ENCODE peak calls at places on chromosomes 2 and 18, in ten cellular contexts. B is breast epithelium, P is fibroblast of the aortic adventitia, H is neural progenitor cell, I is tibial nerve, D is lower lobe of right lung, E is RWPE1, Z is endothelial cell of umbilical vein, W is neural crest cell, S is upper lobe of left lung. Q is an unnamed sample.

GRCh38 chr2:45614330-45614729 is 3.3 kb upstream of the SRBD1 start:
- DNase-seq in B (peak), P (peak), H (no peak), I (no peak), D (no peak), E (no peak), Z (no peak), W (no peak), S (no peak), Q (no peak)

GRCh38 chr18:36191286-36191685 is 4.0 kb downstream of the MOCOS start:
- DNase-seq in B (no peak), P (no peak), H (no peak), I (no peak), D (no peak), E (no peak), Z (no peak), W (no peak), S (no peak), Q (no peak)

GRCh38 chr2:108588070-108588668 is 53.9 kb downstream of the LIMS1 start:
- DNase-seq in B (no peak), P (peak), H (no peak), I (no peak), D (no peak), E (no peak), Z (peak), W (no peak), S (no peak), Q (no peak)

GRCh38 chr2:119169717-119170116 is 11.2 kb upstream of the C1QL2 start:
- DNase-seq in B (no peak), P (no peak), H (no peak), I (no peak), D (no peak), E (no peak), Z (no peak), W (no peak), S (no peak), Q (no peak)

GRCh38 chr2:197024206-197024605 is 97.7 kb upstream of the PGAP1 start:
- DNase-seq in B (no peak), P (no peak), H (no peak), I (no peak), D (no peak), E (no peak), Z (no peak), W (no peak), S (no peak), Q (no peak)

GRCh38 chr2:70789304-70790078 is 952 bp downstream of the FIGLA start:
- DNase-seq in B (peak), P (peak), H (peak), I (peak), D (peak), E (peak), Z (peak), W (peak), S (no peak), Q (peak)

GRCh38 chr2:18934886-18935285 is 345.5 kb upstream of the NT5C1B start:
- DNase-seq in B (no peak), P (no peak), H (no peak), I (no peak), D (no peak), E (no peak), Z (no peak), W (no peak), S (no peak), Q (no peak)

GRCh38 chr18:5103286-5103685 is 93.8 kb downstream of the AKAIN1 start:
- DNase-seq in B (no peak), P (no peak), H (peak), I (no peak), D (no peak), E (no peak), Z (no peak), W (no peak), S (no peak), Q (no peak)

GRCh38 chr18:66328280-66328947 is 275.5 kb downstream of the CDH19 start:
- DNase-seq in B (no peak), P (no peak), H (no peak), I (no peak), D (no peak), E (no peak), Z (no peak), W (no peak), S (no peak), Q (no peak)

GRCh38 chr2:161138429-161138828 is 21.8 kb upstream of the TANK start:
- DNase-seq in B (no peak), P (no peak), H (no peak), I (no peak), D (no peak), E (no peak), Z (peak), W (no peak), S (no peak), Q (no peak)

GRCh38 chr2:231946241-231946814 is 15.2 kb upstream of the DIS3L2 start:
- DNase-seq in B (no peak), P (no peak), H (no peak), I (no peak), D (no peak), E (no peak), Z (no peak), W (no peak), S (no peak), Q (no peak)

GRCh38 chr18:58042826-58043362 is 1.1 kb upstream of the NEDD4L start:
- DNase-seq in B (no peak), P (peak), H (peak), I (no peak), D (no peak), E (no peak), Z (no peak), W (no peak), S (no peak), Q (no peak)

GRCh38 chr18:23812566-23813440 is 123.5 kb downstream of the LAMA3 start:
- DNase-seq in B (no peak), P (peak), H (no peak), I (no peak), D (no peak), E (peak), Z (peak), W (no peak), S (no peak), Q (no peak)

GRCh38 chr18:36459786-36460185 is 162.3 kb downstream of the FHOD3 start:
- DNase-seq in B (no peak), P (no peak), H (no peak), I (no peak), D (no peak), E (no peak), Z (no peak), W (no peak), S (no peak), Q (no peak)

GRCh38 chr2:19971691-19972090 is 18.2 kb downstream of the WDR35 start:
- DNase-seq in B (no peak), P (no peak), H (no peak), I (no peak), D (no peak), E (no peak), Z (peak), W (no peak), S (no peak), Q (no peak)

GRCh38 chr2:177604291-177605065 is 211.9 kb downstream of the AGPS start:
- DNase-seq in B (no peak), P (peak), H (peak), I (no peak), D (no peak), E (peak), Z (peak), W (peak), S (no peak), Q (peak)

GRCh38 chr2:240589381-240589780 is 2.8 kb downstream of the CAPN10 start:
- DNase-seq in B (no peak), P (no peak), H (no peak), I (no peak), D (peak), E (no peak), Z (no peak), W (no peak), S (peak), Q (no peak)

GRCh38 chr2:231713738-231714638 is 5.7 kb downstream of the PTMA start:
- DNase-seq in B (peak), P (peak), H (peak), I (peak), D (peak), E (peak), Z (peak), W (peak), S (peak), Q (peak)

GRCh38 chr2:43210467-43211303 is 15.7 kb downstream of the ZFP36L2 start:
- DNase-seq in B (no peak), P (peak), H (no peak), I (peak), D (peak), E (no peak), Z (no peak), W (no peak), S (peak), Q (no peak)

GRCh38 chr18:70250781-70251180 is 38.1 kb upstream of the SOCS6 start:
- DNase-seq in B (no peak), P (no peak), H (no peak), I (no peak), D (no peak), E (no peak), Z (no peak), W (no peak), S (peak), Q (no peak)

GRCh38 chr2:191539068-191539467 is 138.9 kb upstream of the NABP1 start:
- DNase-seq in B (no peak), P (peak), H (peak), I (no peak), D (no peak), E (peak), Z (peak), W (peak), S (no peak), Q (peak)

GRCh38 chr18:11752116-11752911 is 63.2 kb downstream of the GNAL start:
- DNase-seq in B (no peak), P (peak), H (peak), I (no peak), D (no peak), E (peak), Z (no peak), W (peak), S (peak), Q (no peak)

GRCh38 chr2:152588911-152589310 is 128.3 kb downstream of the PRPF40A start:
- DNase-seq in B (no peak), P (no peak), H (no peak), I (no peak), D (no peak), E (no peak), Z (no peak), W (no peak), S (no peak), Q (no peak)

GRCh38 chr2:54528311-54528945 is 72.3 kb downstream of the SPTBN1 start:
- DNase-seq in B (no peak), P (peak), H (no peak), I (no peak), D (no peak), E (no peak), Z (no peak), W (no peak), S (no peak), Q (no peak)

GRCh38 chr18:37499008-37499407 is 66.6 kb downstream of the CELF4 start:
- DNase-seq in B (no peak), P (no peak), H (peak), I (no peak), D (no peak), E (no peak), Z (no peak), W (no peak), S (no peak), Q (no peak)

GRCh38 chr18:45662468-45662867 is 47.2 kb downstream of the SLC14A2 start:
- DNase-seq in B (no peak), P (peak), H (no peak), I (no peak), D (no peak), E (no peak), Z (no peak), W (no peak), S (no peak), Q (peak)

GRCh38 chr2:240374085-240374907 is 61.2 kb upstream of the GPC1 start:
- DNase-seq in B (no peak), P (peak), H (no peak), I (no peak), D (peak), E (peak), Z (no peak), W (no peak), S (peak), Q (peak)

GRCh38 chr2:202378661-202379338 is 2.7 kb downstream of the BMPR2 start:
- DNase-seq in B (no peak), P (peak), H (no peak), I (no peak), D (no peak), E (no peak), Z (no peak), W (no peak), S (no peak), Q (no peak)

GRCh38 chr2:129810521-129810920 is 168.9 kb upstream of the RAB6C start:
- DNase-seq in B (no peak), P (no peak), H (no peak), I (no peak), D (no peak), E (no peak), Z (no peak), W (no peak), S (no peak), Q (no peak)
- TF ChIP-seq CTCF in B (no peak), P (no peak), H (no peak), I (no peak), D (no peak), E (no peak), Z (no peak), W (no peak), S (no peak), Q (no peak)

GRCh38 chr2:174603280-174603679 is 5.7 kb upstream of the WIPF1 start:
- DNase-seq in B (peak), P (peak), H (peak), I (peak), D (no peak), E (no peak), Z (peak), W (no peak), S (no peak), Q (peak)
- TF ChIP-seq CTCF in B (peak), P (peak), H (peak), I (peak), D (peak), E (peak), Z (peak), W (peak), S (peak), Q (peak)

GRCh38 chr2:26615336-26616031 is 25.7 kb downstream of the CIB4 start:
- DNase-seq in B (no peak), P (peak), H (no peak), I (no peak), D (peak), E (no peak), Z (no peak), W (no peak), S (peak), Q (no peak)
- TF ChIP-seq CTCF in B (no peak), P (peak), H (peak), I (no peak), D (no peak), E (no peak), Z (no peak), W (no peak), S (no peak), Q (peak)

GRCh38 chr2:85437488-85438290 is 19.2 kb downstream of the SH2D6 start:
- DNase-seq in B (peak), P (peak), H (peak), I (peak), D (peak), E (peak), Z (peak), W (peak), S (peak), Q (peak)

GRCh38 chr2:85434677-85435076 is 16.2 kb downstream of the SH2D6 start:
- DNase-seq in B (no peak), P (no peak), H (no peak), I (no peak), D (no peak), E (no peak), Z (no peak), W (no peak), S (no peak), Q (no peak)

GRCh38 chr2:85435220-85435958 is 16.9 kb downstream of the SH2D6 start:
- DNase-seq in B (no peak), P (no peak), H (no peak), I (no peak), D (no peak), E (no peak), Z (no peak), W (no peak), S (no peak), Q (no peak)

GRCh38 chr2:85436836-85437487 is 18.4 kb downstream of the SH2D6 start:
- DNase-seq in B (no peak), P (no peak), H (no peak), I (no peak), D (no peak), E (no peak), Z (no peak), W (no peak), S (no peak), Q (no peak)

GRCh38 chr2:85435986-85436835 is 17.7 kb downstream of the SH2D6 start:
- DNase-seq in B (no peak), P (no peak), H (no peak), I (no peak), D (no peak), E (no peak), Z (no peak), W (no peak), S (no peak), Q (no peak)
- TF ChIP-seq CTCF in B (no peak), P (no peak), H (peak), I (no peak), D (no peak), E (no peak), Z (no peak), W (peak), S (no peak), Q (peak)

Q was measured in HFFc6.